ENCODE peak calls at places on chromosomes 11 and 22, in ten cellular contexts. One of them, this sample, is unnamed.

GRCh38 chr11:130510407-130511006 is 62.1 kb downstream of the ADAMTS15 start:
- DNase-seq in fibroblast of lung: peak
- DNase-seq in activated T-cell treated with anti-CD3 and anti-CD28 coated beads, Interleukin-2, amount 50 U/mL, for 24 hours: no peak
- DNase-seq in endothelial cell: no peak
- DNase-seq in testis: peak
- DNase-seq in CD4-positive, alpha-beta T cell: no peak
- DNase-seq in WTC11: no peak
- DNase-seq in A172: no peak
- DNase-seq in left colon: no peak
- DNase-seq in stimulated activated naive CD4-positive, alpha-beta T cell: no peak
- DNase-seq in this sample: no peak

GRCh38 chr11:134532921-134533421 is 120.9 kb upstream of the B3GAT1 start:
- DNase-seq in fibroblast of lung: no peak
- DNase-seq in activated T-cell treated with anti-CD3 and anti-CD28 coated beads, Interleukin-2, amount 50 U/mL, for 24 hours: peak
- DNase-seq in endothelial cell: no peak
- DNase-seq in testis: peak
- DNase-seq in CD4-positive, alpha-beta T cell: no peak
- DNase-seq in WTC11: no peak
- DNase-seq in A172: no peak
- DNase-seq in left colon: no peak
- DNase-seq in stimulated activated naive CD4-positive, alpha-beta T cell: no peak
- DNase-seq in this sample: no peak

GRCh38 chr22:39649500-39650089 is 79.0 kb downstream of the CACNA1I start:
- DNase-seq in fibroblast of lung: no peak
- DNase-seq in activated T-cell treated with anti-CD3 and anti-CD28 coated beads, Interleukin-2, amount 50 U/mL, for 24 hours: no peak
- DNase-seq in endothelial cell: no peak
- DNase-seq in testis: no peak
- DNase-seq in CD4-positive, alpha-beta T cell: no peak
- DNase-seq in WTC11: no peak
- DNase-seq in A172: no peak
- DNase-seq in left colon: no peak
- DNase-seq in stimulated activated naive CD4-positive, alpha-beta T cell: no peak
- DNase-seq in this sample: no peak

GRCh38 chr11:121418625-121419114 is 33.4 kb upstream of the SORL1 start:
- DNase-seq in fibroblast of lung: no peak
- DNase-seq in activated T-cell treated with anti-CD3 and anti-CD28 coated beads, Interleukin-2, amount 50 U/mL, for 24 hours: no peak
- DNase-seq in endothelial cell: no peak
- DNase-seq in testis: no peak
- DNase-seq in CD4-positive, alpha-beta T cell: peak
- DNase-seq in WTC11: no peak
- DNase-seq in A172: no peak
- DNase-seq in left colon: no peak
- DNase-seq in stimulated activated naive CD4-positive, alpha-beta T cell: peak
- DNase-seq in this sample: no peak

GRCh38 chr11:95720219-95720618 is 69.4 kb downstream of the FAM76B start:
- DNase-seq in fibroblast of lung: no peak
- DNase-seq in activated T-cell treated with anti-CD3 and anti-CD28 coated beads, Interleukin-2, amount 50 U/mL, for 24 hours: no peak
- DNase-seq in endothelial cell: no peak
- DNase-seq in testis: no peak
- DNase-seq in CD4-positive, alpha-beta T cell: no peak
- DNase-seq in WTC11: no peak
- DNase-seq in A172: no peak
- DNase-seq in left colon: no peak
- DNase-seq in stimulated activated naive CD4-positive, alpha-beta T cell: no peak
- DNase-seq in this sample: no peak

GRCh38 chr11:129766858-129767604 is 48.6 kb upstream of the TMEM45B start:
- DNase-seq in fibroblast of lung: peak
- DNase-seq in activated T-cell treated with anti-CD3 and anti-CD28 coated beads, Interleukin-2, amount 50 U/mL, for 24 hours: no peak
- DNase-seq in endothelial cell: peak
- DNase-seq in testis: peak
- DNase-seq in CD4-positive, alpha-beta T cell: no peak
- DNase-seq in WTC11: peak
- DNase-seq in A172: peak
- DNase-seq in left colon: peak
- DNase-seq in stimulated activated naive CD4-positive, alpha-beta T cell: no peak
- DNase-seq in this sample: no peak

GRCh38 chr11:118602331-118602730 is 5.1 kb upstream of the PHLDB1 start:
- DNase-seq in fibroblast of lung: no peak
- DNase-seq in activated T-cell treated with anti-CD3 and anti-CD28 coated beads, Interleukin-2, amount 50 U/mL, for 24 hours: no peak
- DNase-seq in endothelial cell: no peak
- DNase-seq in testis: peak
- DNase-seq in CD4-positive, alpha-beta T cell: no peak
- DNase-seq in WTC11: no peak
- DNase-seq in A172: no peak
- DNase-seq in left colon: no peak
- DNase-seq in stimulated activated naive CD4-positive, alpha-beta T cell: no peak
- DNase-seq in this sample: no peak

GRCh38 chr11:27965559-27965958 is 142.4 kb downstream of the KIF18A start:
- DNase-seq in fibroblast of lung: no peak
- DNase-seq in activated T-cell treated with anti-CD3 and anti-CD28 coated beads, Interleukin-2, amount 50 U/mL, for 24 hours: no peak
- DNase-seq in endothelial cell: no peak
- DNase-seq in testis: no peak
- DNase-seq in CD4-positive, alpha-beta T cell: no peak
- DNase-seq in WTC11: no peak
- DNase-seq in A172: no peak
- DNase-seq in left colon: no peak
- DNase-seq in stimulated activated naive CD4-positive, alpha-beta T cell: no peak
- DNase-seq in this sample: no peak

GRCh38 chr22:48842583-48842945 is 985.1 kb downstream of the BRD1 start:
- DNase-seq in fibroblast of lung: no peak
- DNase-seq in activated T-cell treated with anti-CD3 and anti-CD28 coated beads, Interleukin-2, amount 50 U/mL, for 24 hours: no peak
- DNase-seq in endothelial cell: no peak
- DNase-seq in testis: no peak
- DNase-seq in CD4-positive, alpha-beta T cell: no peak
- DNase-seq in WTC11: no peak
- DNase-seq in A172: no peak
- DNase-seq in left colon: no peak
- DNase-seq in stimulated activated naive CD4-positive, alpha-beta T cell: no peak
- DNase-seq in this sample: no peak

GRCh38 chr11:111455291-111456085 is 56.7 kb downstream of the BTG4 start:
- DNase-seq in fibroblast of lung: no peak
- DNase-seq in activated T-cell treated with anti-CD3 and anti-CD28 coated beads, Interleukin-2, amount 50 U/mL, for 24 hours: no peak
- DNase-seq in endothelial cell: no peak
- DNase-seq in testis: no peak
- DNase-seq in CD4-positive, alpha-beta T cell: no peak
- DNase-seq in WTC11: no peak
- DNase-seq in A172: no peak
- DNase-seq in left colon: no peak
- DNase-seq in stimulated activated naive CD4-positive, alpha-beta T cell: no peak
- DNase-seq in this sample: no peak

GRCh38 chr11:110121204-110121603 is 28.0 kb downstream of the ZC3H12C start:
- DNase-seq in fibroblast of lung: peak
- DNase-seq in activated T-cell treated with anti-CD3 and anti-CD28 coated beads, Interleukin-2, amount 50 U/mL, for 24 hours: no peak
- DNase-seq in endothelial cell: no peak
- DNase-seq in testis: no peak
- DNase-seq in CD4-positive, alpha-beta T cell: no peak
- DNase-seq in WTC11: no peak
- DNase-seq in A172: peak
- DNase-seq in left colon: no peak
- DNase-seq in stimulated activated naive CD4-positive, alpha-beta T cell: no peak
- DNase-seq in this sample: no peak

GRCh38 chr22:39428597-39429071 is 28.2 kb upstream of the MGAT3 start:
- DNase-seq in fibroblast of lung: peak
- DNase-seq in activated T-cell treated with anti-CD3 and anti-CD28 coated beads, Interleukin-2, amount 50 U/mL, for 24 hours: no peak
- DNase-seq in endothelial cell: no peak
- DNase-seq in testis: no peak
- DNase-seq in CD4-positive, alpha-beta T cell: no peak
- DNase-seq in WTC11: peak
- DNase-seq in A172: peak
- DNase-seq in left colon: no peak
- DNase-seq in stimulated activated naive CD4-positive, alpha-beta T cell: no peak
- DNase-seq in this sample: no peak

GRCh38 chr22:30260276-30260675 is 6.4 kb downstream of the OSM start:
- DNase-seq in fibroblast of lung: no peak
- DNase-seq in activated T-cell treated with anti-CD3 and anti-CD28 coated beads, Interleukin-2, amount 50 U/mL, for 24 hours: no peak
- DNase-seq in endothelial cell: no peak
- DNase-seq in testis: no peak
- DNase-seq in CD4-positive, alpha-beta T cell: no peak
- DNase-seq in WTC11: no peak
- DNase-seq in A172: no peak
- DNase-seq in left colon: no peak
- DNase-seq in stimulated activated naive CD4-positive, alpha-beta T cell: no peak
- DNase-seq in this sample: no peak

GRCh38 chr11:7575841-7576451 is 62.1 kb downstream of the PPFIBP2 start:
- DNase-seq in fibroblast of lung: no peak
- DNase-seq in activated T-cell treated with anti-CD3 and anti-CD28 coated beads, Interleukin-2, amount 50 U/mL, for 24 hours: peak
- DNase-seq in endothelial cell: no peak
- DNase-seq in testis: peak
- DNase-seq in CD4-positive, alpha-beta T cell: no peak
- DNase-seq in WTC11: no peak
- DNase-seq in A172: peak
- DNase-seq in left colon: peak
- DNase-seq in stimulated activated naive CD4-positive, alpha-beta T cell: no peak
- DNase-seq in this sample: no peak

GRCh38 chr11:63719987-63720386 is 38.7 kb downstream of the RTN3 start:
- DNase-seq in fibroblast of lung: peak
- DNase-seq in activated T-cell treated with anti-CD3 and anti-CD28 coated beads, Interleukin-2, amount 50 U/mL, for 24 hours: no peak
- DNase-seq in endothelial cell: no peak
- DNase-seq in testis: no peak
- DNase-seq in CD4-positive, alpha-beta T cell: no peak
- DNase-seq in WTC11: no peak
- DNase-seq in A172: no peak
- DNase-seq in left colon: no peak
- DNase-seq in stimulated activated naive CD4-positive, alpha-beta T cell: no peak
- DNase-seq in this sample: no peak